ENCODE peak calls at places on chromosomes 1 and 21, in seven cellular contexts. X, H, K, F, M, S and G are unnamed samples.
A peak's percentile ranks its signal among the peaks of the same experiment; 100 is the strongest.

GRCh38 chr1:160767417-160768294 is 28.3 kb upstream of the LY9 start:
- DNase-seq in X (no peak), H (no peak), K (no peak), F (no peak), M (no peak), S (no peak), G (no peak)

GRCh38 chr21:38938343-38938742 is 132.6 kb downstream of the ETS2 start:
- DNase-seq in X (no peak), H (no peak), K (no peak), F (no peak), M (no peak), S (no peak), G (peak; percentile 16)

GRCh38 chr1:110561631-110562030 is 42.7 kb upstream of the KCNA10 start:
- DNase-seq in X (no peak), H (no peak), K (no peak), F (no peak), M (no peak), S (no peak), G (peak; percentile 42)

GRCh38 chr1:161200992-161201827 is 957 bp upstream of the NDUFS2 start:
- DNase-seq in X (peak; percentile 47), H (no peak), K (no peak), F (no peak), M (no peak), S (no peak), G (no peak)

GRCh38 chr1:198986041-198986440 is 347.2 kb downstream of the PTPRC start:
- DNase-seq in X (no peak), H (no peak), K (no peak), F (no peak), M (no peak), S (no peak), G (no peak)

GRCh38 chr1:224116131-224116530 is 2.2 kb downstream of the FBXO28 start:
- DNase-seq in X (no peak), H (no peak), K (peak; percentile 44), F (no peak), M (no peak), S (no peak), G (no peak)

GRCh38 chr1:243505986-243506689 is 250.3 kb downstream of the SDCCAG8 start:
- DNase-seq in X (peak; percentile 30), H (no peak), K (no peak), F (no peak), M (no peak), S (no peak), G (no peak)

GRCh38 chr1:201436461-201436860 is 14.9 kb upstream of the TNNI1 start:
- DNase-seq in X (no peak), H (peak; percentile 48), K (peak; percentile 62), F (no peak), M (peak; percentile 72), S (no peak), G (peak; percentile 47)

GRCh38 chr1:115647507-115647906 is 5.7 kb downstream of the VANGL1 start:
- DNase-seq in X (no peak), H (no peak), K (no peak), F (no peak), M (no peak), S (no peak), G (no peak)

GRCh38 chr1:44636067-44636466 is 38.2 kb downstream of the TMEM53 start:
- DNase-seq in X (no peak), H (no peak), K (no peak), F (no peak), M (no peak), S (no peak), G (no peak)

DNA sequence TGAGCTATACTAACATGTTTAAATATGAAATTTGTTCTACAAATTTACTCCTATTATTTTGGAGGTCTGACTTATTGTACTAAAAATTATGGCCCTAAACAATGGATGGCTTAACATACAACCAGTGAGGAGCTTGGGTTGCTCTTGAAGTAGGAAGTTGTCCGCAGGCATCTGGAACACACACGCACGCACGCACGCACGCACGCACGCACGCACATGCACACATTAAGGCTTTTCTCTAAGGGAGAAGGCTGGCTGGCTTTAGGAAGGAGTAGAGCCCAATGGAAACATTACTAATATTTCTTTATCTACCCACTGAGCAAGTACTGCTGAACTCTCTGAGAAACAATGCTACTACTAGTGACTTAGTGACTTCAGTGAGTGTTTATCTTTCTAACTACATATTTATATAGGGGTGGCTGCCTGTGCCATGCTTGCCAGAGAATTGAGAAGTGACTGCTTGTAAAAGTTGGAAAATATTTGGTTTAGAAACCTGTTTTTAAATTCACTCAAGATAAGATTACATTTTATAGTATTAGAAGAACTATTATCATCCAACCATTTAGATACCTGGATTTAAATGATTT is 16.2 kb upstream of the ARHGAP29 start:
- DNase-seq in X (no peak), H (no peak), K (no peak), F (no peak), M (no peak), S (no peak), G (no peak)
- TF ChIP-seq CTCF in X (no peak), H (no peak), K (no peak), F (no peak), M (no peak), S (no peak), G (no peak)

GRCh38 chr1:206658981-206659273 is 23.6 kb downstream of the DYRK3 start:
- DNase-seq in X (peak; percentile 28), H (no peak), K (no peak), F (no peak), M (no peak), S (no peak), G (peak; percentile 32)

GRCh38 chr1:206660136-206660535 is 24.6 kb upstream of the MAPKAPK2 start:
- DNase-seq in X (no peak), H (no peak), K (no peak), F (no peak), M (no peak), S (no peak), G (no peak)

GRCh38 chr1:206661161-206661820 is 23.4 kb upstream of the MAPKAPK2 start:
- DNase-seq in X (no peak), H (no peak), K (no peak), F (no peak), M (no peak), S (no peak), G (no peak)

GRCh38 chr1:206656936-206657335 is 21.6 kb downstream of the DYRK3 start:
- DNase-seq in X (no peak), H (no peak), K (no peak), F (no peak), M (no peak), S (no peak), G (no peak)

DNA sequence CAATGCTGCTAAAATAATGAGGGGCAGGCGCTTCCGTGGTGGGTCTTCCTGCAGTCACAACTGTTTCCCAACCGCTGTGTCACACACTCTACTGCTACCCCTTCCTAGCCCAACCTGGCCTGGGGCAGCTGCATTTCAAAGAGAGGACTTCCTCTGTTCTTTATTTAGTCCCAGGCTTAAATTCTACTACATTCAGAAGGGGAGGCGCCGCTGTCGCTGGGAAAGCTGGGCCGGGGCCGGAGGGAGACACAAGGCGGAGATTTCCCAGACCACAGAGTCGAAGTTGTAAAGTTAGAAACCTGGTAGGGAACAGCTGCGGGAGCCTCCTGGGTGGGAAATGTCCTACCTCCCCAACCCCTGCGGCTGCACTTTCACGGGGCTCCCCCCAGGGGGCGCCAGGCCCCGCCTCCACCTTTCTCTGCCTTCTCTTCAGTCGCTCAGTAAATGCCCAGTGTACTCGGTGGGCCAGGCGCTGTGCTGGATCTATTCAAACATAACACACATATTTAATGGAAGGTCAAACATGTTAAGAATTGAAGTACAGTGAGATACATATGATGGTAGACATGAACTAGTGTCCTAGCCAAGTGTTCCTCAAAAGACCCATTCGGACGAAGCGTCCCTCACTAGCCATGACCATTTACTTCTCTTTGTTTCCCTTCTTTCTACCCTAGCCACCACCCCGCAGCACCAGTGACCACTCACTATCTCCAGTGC is 23.1 kb downstream of the DYRK3 start:
- DNase-seq in X (peak; percentile 53), H (peak; percentile 30), K (peak; percentile 81), F (no peak), M (no peak), S (no peak), G (peak; percentile 63)
- TF ChIP-seq CTCF in X (peak; percentile 61), H (peak; percentile 63), K (peak; percentile 60), F (peak; percentile 83), M (peak; percentile 64), S (peak; percentile 43), G (peak; percentile 87)

GRCh38 chr1:167518331-167518700 is at the start of gene CD247:
- DNase-seq in X (no peak), H (no peak), K (no peak), F (no peak), M (no peak), S (no peak), G (no peak)

GRCh38 chr1:167524651-167525050 is 6.3 kb upstream of the CD247 start:
- DNase-seq in X (no peak), H (no peak), K (no peak), F (no peak), M (no peak), S (peak; percentile 42), G (no peak)

GRCh38 chr1:167517535-167518330 is 596 bp downstream of the CD247 start:
- DNase-seq in X (peak; percentile 20), H (no peak), K (no peak), F (no peak), M (no peak), S (no peak), G (no peak)

GRCh38 chr1:167522246-167522645 is 3.9 kb upstream of the CD247 start:
- DNase-seq in X (no peak), H (no peak), K (no peak), F (no peak), M (no peak), S (no peak), G (no peak)

GRCh38 chr1:167520711-167521206 is 2.4 kb upstream of the CD247 start:
- DNase-seq in X (no peak), H (no peak), K (no peak), F (no peak), M (no peak), S (no peak), G (no peak)
- TF ChIP-seq CTCF in X (no peak), H (no peak), K (no peak), F (peak; percentile 10), M (no peak), S (no peak), G (no peak)

GRCh38 chr1:36612881-36613280 is 130.2 kb upstream of the CSF3R start:
- DNase-seq in X (no peak), H (no peak), K (no peak), F (no peak), M (no peak), S (no peak), G (no peak)
- TF ChIP-seq CTCF in X (no peak), H (no peak), K (no peak), F (peak; percentile 54), M (no peak), S (no peak), G (no peak)

GRCh38 chr1:119448112-119448511 is 33.2 kb downstream of the HSD3B2 start:
- DNase-seq in X (no peak), H (peak; percentile 10), K (no peak), F (no peak), M (no peak), S (no peak), G (no peak)
- TF ChIP-seq CTCF in X (no peak), H (no peak), K (no peak), F (peak; percentile 72), M (no peak), S (no peak), G (no peak)